ENCODE peak calls at places on chromosome 6, in four cellular contexts. J is H1, Y is K562, K is GM12878. T is an unnamed sample.

GRCh38 chr6:111750753-111751684 is 122.2 kb downstream of the FYN start:
- DNase-seq in K (no peak), Y (no peak), J (peak), T (no peak)

GRCh38 chr6:6758915-6759654 is 170.6 kb downstream of the LY86 start:
- DNase-seq in K (peak), Y (peak), J (no peak), T (peak)

GRCh38 chr6:170293881-170294755 is 3.2 kb upstream of the DLL1 start:
- DNase-seq in J (no peak), K (no peak), Y (no peak), T (no peak)

GRCh38 chr6:39370021-39370420 is 47.5 kb upstream of the KCNK16 start:
- DNase-seq in Y (no peak), K (no peak), J (no peak), T (no peak)

GRCh38 chr6:8279094-8279805 is 156.1 kb downstream of the SLC35B3 start:
- DNase-seq in J (no peak), K (no peak), Y (no peak), T (no peak)

GRCh38 chr6:33209856-33210255 is 1.6 kb downstream of the RING1 start:
- DNase-seq in Y (no peak), K (no peak), J (no peak), T (no peak)

GRCh38 chr6:95087394-95088097 is 489.8 kb upstream of the MANEA start:
- DNase-seq in K (no peak), Y (no peak), J (no peak), T (no peak)

GRCh38 chr6:5403619-5404018 is 142.3 kb downstream of the FARS2 start:
- DNase-seq in Y (no peak), K (no peak), J (no peak), T (no peak)

GRCh38 chr6:25354078-25354940 is 75.1 kb downstream of the CARMIL1 start:
- DNase-seq in J (no peak), K (no peak), Y (no peak), T (no peak)

GRCh38 chr6:150915868-150916267 is 50.4 kb downstream of the MTHFD1L start:
- DNase-seq in K (no peak), Y (no peak), J (no peak), T (no peak)

GRCh38 chr6:27829453-27830211 is 82.6 kb downstream of the OR2B2 start:
- DNase-seq in J (no peak), Y (no peak), K (no peak), T (no peak)

GRCh38 chr6:90790058-90790457 is 203.2 kb upstream of the MAP3K7 start:
- DNase-seq in K (no peak), J (no peak), Y (no peak), T (no peak)

GRCh38 chr6:139126255-139126654 is 8.6 kb upstream of the HECA start:
- DNase-seq in K (no peak), J (no peak), Y (no peak), T (no peak)
- TF ChIP-seq TAF1 in K (no peak), J (no peak), Y (no peak), T (no peak)

GRCh38 chr6:3382399-3383279 is 74.2 kb downstream of the SLC22A23 start:
- DNase-seq in J (no peak), K (no peak), Y (no peak), T (no peak)

GRCh38 chr6:3381233-3382065 is 75.4 kb downstream of the SLC22A23 start:
- DNase-seq in K (no peak), Y (no peak), J (no peak), T (no peak)

GRCh38 chr6:3384346-3385143 is 72.3 kb downstream of the SLC22A23 start:
- DNase-seq in K (no peak), J (no peak), Y (no peak), T (no peak)

GRCh38 chr6:3385660-3386151 is 71.1 kb downstream of the SLC22A23 start:
- DNase-seq in J (no peak), Y (no peak), K (no peak), T (no peak)

DNA sequence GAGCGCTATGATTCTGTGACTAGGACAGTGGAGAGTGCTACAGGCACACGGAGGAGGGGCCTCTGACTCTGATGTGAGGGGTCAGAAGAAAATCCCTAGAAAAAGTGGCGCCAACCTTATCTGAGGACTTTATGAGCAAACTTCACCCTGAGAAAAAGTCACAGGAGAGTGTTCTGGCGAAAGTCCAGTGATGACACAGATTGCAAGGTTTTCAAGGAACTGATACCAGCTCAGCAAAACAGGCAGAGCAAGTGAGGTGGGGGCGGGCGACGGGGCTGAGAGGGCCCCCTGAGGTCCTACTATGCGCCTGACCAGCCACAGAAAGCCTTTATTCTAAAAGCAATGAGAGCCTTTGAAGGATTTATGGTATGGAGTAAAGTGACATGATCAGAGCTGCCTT is 73.3 kb downstream of the SLC22A23 start:
- DNase-seq in K (peak), Y (peak), J (no peak), T (no peak)
- TF ChIP-seq TAF1 in K (no peak), Y (no peak), J (no peak), T (no peak)

DNA sequence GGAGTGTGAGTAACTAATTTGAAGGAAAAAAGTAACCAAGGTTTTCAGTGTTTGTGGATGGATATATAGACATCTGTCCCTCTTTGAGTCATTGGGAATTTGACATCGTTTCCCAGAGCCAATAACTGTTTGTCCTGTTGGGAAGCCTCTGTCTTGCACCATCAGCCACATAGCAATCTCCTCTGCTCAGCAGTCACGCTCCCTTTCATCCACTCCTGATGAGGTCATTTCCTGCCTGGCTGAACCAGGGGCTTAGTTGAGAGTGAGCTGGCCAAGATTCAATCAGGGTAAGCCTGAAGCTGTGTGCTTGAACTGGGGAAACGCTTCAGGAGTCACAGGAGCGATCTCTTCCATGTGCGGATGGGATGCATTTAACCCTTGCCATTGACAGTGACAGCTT is 121.5 kb upstream of the FOXQ1 start:
- DNase-seq in J (peak), K (no peak), Y (no peak), T (no peak)
- TF ChIP-seq TAF1 in J (no peak), K (no peak), Y (no peak), T (no peak)

GRCh38 chr6:37059344-37060194 is 54.1 kb downstream of the FGD2 start:
- DNase-seq in J (no peak), Y (peak), K (no peak), T (no peak)
- TF ChIP-seq TAF1 in J (peak), Y (no peak), K (no peak), T (no peak)

GRCh38 chr6:131894735-131895424 is 56.3 kb downstream of the CCN2 start:
- DNase-seq in K (no peak), Y (no peak), J (no peak), T (no peak)
- TF ChIP-seq TAF1 in K (no peak), Y (no peak), J (no peak), T (no peak)

GRCh38 chr6:149059557-149059956 is 258.0 kb upstream of the TAB2 start:
- DNase-seq in Y (no peak), K (no peak), J (no peak), T (no peak)

GRCh38 chr6:149060985-149061760 is 256.3 kb upstream of the TAB2 start:
- DNase-seq in J (no peak), Y (no peak), K (no peak), T (no peak)

GRCh38 chr6:149061933-149062332 is 255.6 kb upstream of the TAB2 start:
- DNase-seq in K (no peak), Y (no peak), J (no peak), T (no peak)

GRCh38 chr6:149062653-149063348 is 254.7 kb upstream of the TAB2 start:
- DNase-seq in K (no peak), Y (no peak), J (no peak), T (no peak)

DNA sequence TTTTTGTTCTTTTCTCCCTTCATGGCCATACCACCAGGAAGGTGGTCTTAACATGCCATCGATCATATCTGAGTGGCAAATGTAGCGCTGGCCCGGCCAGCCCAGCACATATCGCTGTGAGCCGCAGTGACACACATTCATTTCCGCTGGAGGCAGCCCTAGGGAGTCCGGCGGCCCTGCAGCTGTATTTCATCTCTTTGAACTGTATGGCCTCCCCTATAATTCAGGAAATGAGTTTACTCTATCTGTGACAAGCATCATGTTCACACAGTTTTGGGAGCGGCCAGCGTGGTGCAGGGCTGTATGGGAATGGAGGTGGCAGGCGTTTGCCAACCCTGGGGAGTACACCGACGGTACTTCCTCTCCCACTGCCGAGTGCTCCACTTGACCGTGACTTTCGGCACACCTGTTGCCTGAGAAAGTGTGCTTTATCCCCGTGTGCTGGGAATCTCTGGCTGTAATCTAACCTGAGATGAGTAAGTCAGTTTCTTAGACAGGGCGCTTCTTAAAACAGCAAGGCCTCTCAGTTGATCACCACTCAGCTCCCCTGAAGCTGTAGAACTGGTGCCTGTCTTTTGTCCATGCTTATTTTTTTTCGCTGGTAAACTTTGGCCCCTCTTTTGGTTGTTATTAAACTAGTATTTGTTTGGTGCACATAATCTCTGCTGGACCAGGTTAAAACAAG is 257.1 kb upstream of the TAB2 start:
- DNase-seq in J (no peak), Y (no peak), K (peak), T (no peak)
- TF ChIP-seq TAF1 in J (no peak), Y (no peak), K (no peak), T (peak)